ENCODE peak calls at places on chromosomes 7 and 10, in seven cellular contexts. F is HCT116, Z is HepG2, J is H1, O is SK-N-SH, Q is GM12878, K is K562. R is an unnamed sample. For H3K4me1, the result is how much of the 10 kb centered on the place peaks cover.

GRCh38 chr7:14835399-14835798 is 67.2 kb downstream of the DGKB start:
- DNase-seq in F (no peak), Z (no peak), J (no peak), O (no peak), Q (no peak), K (no peak), R (no peak)

GRCh38 chr7:518630-519428 is 817 bp downstream of the PDGFA start:
- DNase-seq in F (no peak), Z (no peak), J (peak), O (peak), Q (no peak), K (peak), R (no peak)

GRCh38 chr7:54878339-54878738 is 119.3 kb upstream of the SEC61G start:
- DNase-seq in F (no peak), Z (no peak), J (no peak), O (no peak), Q (no peak), K (no peak), R (no peak)

GRCh38 chr10:89082086-89082485 is 91.5 kb downstream of the FAS start:
- DNase-seq in F (no peak), Z (no peak), J (no peak), O (no peak), Q (no peak), K (no peak), R (no peak)

GRCh38 chr7:47666164-47666862 is 84.4 kb upstream of the TNS3 start:
- DNase-seq in F (no peak), Z (peak), J (no peak), O (no peak), Q (no peak), K (no peak), R (no peak)

GRCh38 chr10:71399946-71400345 is 3.2 kb downstream of the CDH23 start:
- DNase-seq in F (no peak), Z (no peak), J (peak), O (no peak), Q (no peak), K (no peak), R (no peak)

GRCh38 chr10:94683214-94684054 is at the start of gene CYP2C18:
- DNase-seq in F (no peak), Z (no peak), J (no peak), O (no peak), Q (no peak), K (no peak), R (no peak)

GRCh38 chr7:110075450-110075849 is 1015.5 kb upstream of the LRRN3 start:
- DNase-seq in F (no peak), Z (no peak), J (no peak), O (no peak), Q (no peak), K (no peak), R (no peak)

GRCh38 chr10:57338823-57339558 is 928.7 kb downstream of the IPMK start:
- DNase-seq in F (no peak), Z (peak), J (peak), O (peak), Q (peak), K (peak), R (peak)

GRCh38 chr7:78326189-78326588 is 527.6 kb downstream of the PHTF2 start:
- DNase-seq in F (no peak), Z (no peak), J (no peak), O (no peak), Q (no peak), K (no peak), R (no peak)

GRCh38 chr10:15461353-15462108 is 90.4 kb upstream of the FAM171A1 start:
- DNase-seq in F (peak), Z (no peak), J (no peak), O (peak), Q (no peak), K (peak), R (no peak)

GRCh38 chr10:132319853-132320669 is 11.9 kb upstream of the LRRC27 start:
- DNase-seq in F (no peak), Z (peak), J (no peak), O (no peak), Q (peak), K (peak), R (peak)

GRCh38 chr7:50369408-50370026 is 65.0 kb downstream of the IKZF1 start:
- DNase-seq in F (peak), Z (peak), J (no peak), O (peak), Q (peak), K (peak), R (peak)

GRCh38 chr10:59190332-59190731 is 13.9 kb downstream of the PHYHIPL start:
- DNase-seq in F (no peak), Z (no peak), J (no peak), O (no peak), Q (no peak), K (no peak), R (no peak)

DNA sequence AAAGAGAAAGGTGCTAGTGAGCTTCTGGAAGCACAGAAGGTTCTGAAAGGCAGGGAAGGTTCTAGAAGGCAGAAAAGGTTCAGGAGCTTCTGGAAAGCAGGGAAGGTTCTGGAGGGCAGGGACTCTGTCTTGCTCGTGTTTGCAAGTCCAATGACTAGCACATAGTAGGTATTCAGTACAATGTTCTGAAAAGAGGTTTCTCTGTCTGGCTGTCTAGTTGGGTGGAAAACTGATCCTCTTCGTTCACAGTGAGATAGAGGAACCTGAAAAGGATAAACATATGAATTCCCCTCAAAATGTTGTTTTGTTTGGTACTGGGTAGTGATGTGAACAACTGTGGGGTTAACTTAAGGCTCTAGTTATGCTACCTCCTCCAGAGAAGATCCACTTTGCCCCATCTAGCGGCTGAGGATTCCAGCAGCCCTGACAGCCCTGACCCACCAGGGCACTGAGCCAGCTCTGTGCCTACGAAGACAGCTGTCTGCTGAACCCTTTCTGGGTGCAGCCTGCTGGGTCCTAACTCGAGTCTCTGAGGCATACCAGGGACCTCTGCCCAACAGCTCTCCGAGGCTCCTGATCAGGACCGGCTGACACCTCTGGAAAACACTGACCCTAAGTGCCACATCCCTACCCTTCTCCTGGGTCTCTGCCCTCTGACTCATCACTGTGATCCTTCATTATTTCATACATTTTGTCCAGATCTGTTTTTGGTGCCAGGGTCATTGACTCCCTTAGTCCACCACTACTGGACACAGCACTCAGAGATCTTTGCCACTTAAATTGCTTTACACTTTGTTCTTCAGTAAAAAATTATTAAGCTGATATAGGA is 15.4 kb downstream of the PTPRN2 start:
- DNase-seq in F (no peak), Z (peak), J (no peak), O (peak), Q (no peak), K (peak), R (peak)
- TF ChIP-seq SIN3A in F (no peak), Z (no peak), J (no peak), O (no peak), Q (no peak), K (no peak), R (no peak)

GRCh38 chr10:103696411-103697145 is 158.8 kb downstream of the SH3PXD2A start:
- DNase-seq in F (peak), Z (no peak), J (peak), O (peak), Q (no peak), K (peak), R (peak)
- TF ChIP-seq CTCF in F (peak), Z (no peak), J (peak), O (peak), Q (peak), K (peak), R (no peak)

DNA sequence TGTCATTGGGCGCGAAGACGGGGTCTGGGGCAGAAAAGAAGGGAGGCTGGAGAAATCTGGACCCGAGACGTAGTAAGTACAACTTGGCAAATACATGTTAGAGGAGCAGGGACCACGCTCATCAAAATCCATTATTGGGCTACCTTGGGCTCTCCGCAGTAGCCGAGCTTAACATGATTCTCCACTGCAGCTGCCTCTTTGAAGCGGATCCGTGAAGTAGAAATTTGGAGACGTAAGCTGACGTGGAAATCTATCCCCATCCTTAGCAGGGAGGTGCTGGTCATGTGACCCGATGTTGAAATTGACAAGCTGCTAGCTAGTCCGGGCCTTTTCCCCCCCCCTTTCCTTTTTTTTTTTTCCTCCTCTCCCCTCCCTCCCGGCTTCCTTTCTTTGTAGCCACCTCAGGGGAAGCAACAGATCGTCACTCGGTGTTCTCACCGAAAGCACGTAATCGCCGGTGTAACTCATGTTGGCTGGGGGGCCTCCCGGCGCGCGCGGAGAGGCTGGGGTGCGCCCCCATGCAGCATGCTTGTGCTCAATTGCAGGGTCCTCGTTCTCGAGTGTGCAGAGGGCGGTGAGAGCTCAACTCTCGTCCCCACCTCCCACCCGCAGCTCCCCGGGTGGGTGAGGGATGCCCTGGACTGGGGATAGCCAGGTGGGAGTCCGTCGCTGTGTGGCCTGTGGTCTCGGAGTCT is at the start of gene HOXA11:
- DNase-seq in F (no peak), Z (no peak), J (peak), O (no peak), Q (no peak), K (no peak), R (no peak)
- H3K4me1 ChIP-seq in F (under half), Z (under half), J (under half), O (under half), Q (under half), K (under half), R (under half)

DNA sequence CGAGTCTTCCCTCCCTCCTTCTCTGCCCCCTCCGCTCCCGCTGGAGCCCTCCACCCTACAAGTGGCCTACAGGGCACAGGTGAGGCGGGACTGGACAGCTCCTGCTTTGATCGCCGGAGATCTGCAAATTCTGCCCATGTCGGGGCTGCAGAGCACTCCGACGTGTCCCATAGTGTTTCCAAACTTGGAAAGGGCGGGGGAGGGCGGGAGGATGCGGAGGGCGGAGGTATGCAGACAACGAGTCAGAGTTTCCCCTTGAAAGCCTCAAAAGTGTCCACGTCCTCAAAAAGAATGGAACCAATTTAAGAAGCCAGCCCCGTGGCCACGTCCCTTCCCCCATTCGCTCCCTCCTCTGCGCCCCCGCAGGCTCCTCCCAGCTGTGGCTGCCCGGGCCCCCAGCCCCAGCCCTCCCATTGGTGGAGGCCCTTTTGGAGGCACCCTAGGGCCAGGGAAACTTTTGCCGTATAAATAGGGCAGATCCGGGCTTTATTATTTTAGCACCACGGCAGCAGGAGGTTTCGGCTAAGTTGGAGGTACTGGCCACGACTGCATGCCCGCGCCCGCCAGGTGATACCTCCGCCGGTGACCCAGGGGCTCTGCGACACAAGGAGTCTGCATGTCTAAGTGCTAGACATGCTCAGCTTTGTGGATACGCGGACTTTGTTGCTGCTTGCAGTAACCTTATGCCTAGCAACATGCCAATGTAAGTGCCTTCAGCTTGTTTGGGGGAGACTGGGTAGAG is at the start of gene COL1A2:
- DNase-seq in F (no peak), Z (no peak), J (peak), O (peak), Q (no peak), K (peak), R (no peak)
- TF ChIP-seq SIN3A in F (no peak), Z (no peak), J (peak), O (no peak), Q (no peak), K (no peak), R (no peak)

R was measured in Panc1.